ENCODE peak calls at places on chromosome 22, in five cellular contexts. J, S, U, R and H are unnamed samples.

GRCh38 chr22:22681221-22681739 is 36.9 kb downstream of the GGTLC2 start:
- DNase-seq in J (no peak), S (no peak), U (no peak), R (no peak), H (no peak)

GRCh38 chr22:49643466-49643865 is 184.2 kb downstream of the BRD1 start:
- DNase-seq in J (no peak), S (no peak), U (no peak), R (no peak), H (no peak)

GRCh38 chr22:48477031-48477721 is 1350.5 kb downstream of the BRD1 start:
- DNase-seq in J (no peak), S (no peak), U (no peak), R (no peak), H (no peak)

GRCh38 chr22:47716890-47717615 is 954.6 kb downstream of the TBC1D22A start:
- DNase-seq in J (no peak), S (no peak), U (no peak), R (no peak), H (no peak)

GRCh38 chr22:34761111-34761510 is 304.8 kb upstream of the ISX start:
- DNase-seq in J (no peak), S (no peak), U (no peak), R (no peak), H (no peak)

GRCh38 chr22:42270178-42270511 is 308 bp downstream of the TCF20 start:
- DNase-seq in J (no peak), S (no peak), U (peak), R (no peak), H (no peak)

GRCh38 chr22:17742528-17742902 is 31.8 kb downstream of the BID start:
- DNase-seq in J (peak), S (peak), U (peak), R (peak), H (peak)

GRCh38 chr22:36331912-36332622 is 55.7 kb downstream of the MYH9 start:
- DNase-seq in J (peak), S (no peak), U (peak), R (no peak), H (peak)

GRCh38 chr22:35476341-35476740 is 64.3 kb upstream of the RASD2 start:
- DNase-seq in J (no peak), S (no peak), U (no peak), R (no peak), H (no peak)

GRCh38 chr22:17980638-17981051 is 43.7 kb downstream of the MICAL3 start:
- DNase-seq in J (no peak), S (no peak), U (peak), R (peak), H (peak)

GRCh38 chr22:27747396-27748256 is 53.9 kb downstream of the MN1 start:
- DNase-seq in J (peak), S (no peak), U (no peak), R (no peak), H (no peak)

GRCh38 chr22:38930512-38930911 is 26.9 kb upstream of the APOBEC3A start:
- DNase-seq in J (no peak), S (no peak), U (no peak), R (no peak), H (no peak)

GRCh38 chr22:19987394-19988306 is 29.0 kb downstream of the ARVCF start:
- DNase-seq in J (no peak), S (no peak), U (no peak), R (no peak), H (no peak)

GRCh38 chr22:42396621-42397331 is 35.4 kb downstream of the NFAM1 start:
- DNase-seq in J (no peak), S (no peak), U (no peak), R (no peak), H (no peak)

GRCh38 chr22:49330421-49331222 is 497.1 kb downstream of the BRD1 start:
- DNase-seq in J (peak), S (no peak), U (no peak), R (no peak), H (peak)

GRCh38 chr22:39242809-39243442 is 1.9 kb downstream of the PDGFB start:
- DNase-seq in J (no peak), S (no peak), U (peak), R (no peak), H (peak)